ENCODE peak calls at places on chromosomes 2 and 18, in five cellular contexts. H, C, Q, P and G are unnamed samples.

GRCh38 chr2:10810175-10811161 is 2.1 kb downstream of the PDIA6 start:
- ATAC-seq in C (no peak), P (no peak), H (no peak), Q (peak; percentile 22), G (no peak)

GRCh38 chr2:32904711-32905110 is 42.0 kb upstream of the LTBP1 start:
- ATAC-seq in Q (no peak), P (no peak), H (no peak), C (no peak), G (no peak)

GRCh38 chr2:207408086-207408794 is 121.5 kb upstream of the CREB1 start:
- ATAC-seq in H (no peak), Q (no peak), P (no peak), C (no peak), G (no peak)

GRCh38 chr2:14039134-14039533 is 593.4 kb upstream of the LRATD1 start:
- ATAC-seq in H (no peak), P (no peak), Q (no peak), C (no peak), G (no peak)

GRCh38 chr2:143397886-143398614 is 268.8 kb downstream of the ARHGAP15 start:
- ATAC-seq in H (no peak), P (no peak), Q (peak; percentile 84), C (no peak), G (no peak)

GRCh38 chr2:173831312-173832229 is 133.6 kb downstream of the SP3 start:
- ATAC-seq in H (peak; percentile 94), C (no peak), Q (no peak), P (no peak), G (peak; percentile 76)

GRCh38 chr2:145916799-145917198 is 1396.9 kb upstream of the ZEB2 start:
- ATAC-seq in H (no peak), P (no peak), C (no peak), Q (no peak), G (no peak)

GRCh38 chr2:138369856-138370255 is 131.7 kb upstream of the SPOPL start:
- ATAC-seq in P (no peak), Q (no peak), C (no peak), H (no peak), G (no peak)

GRCh38 chr18:59286341-59286740 is 13.1 kb upstream of the RAX start:
- ATAC-seq in H (no peak), P (no peak), Q (no peak), C (no peak), G (no peak)

GRCh38 chr18:3251249-3251962 is 3.8 kb downstream of the MYL12A start:
- ATAC-seq in Q (no peak), C (no peak), H (peak; percentile 22), P (no peak), G (no peak)

GRCh38 chr18:9547767-9548166 is 66.6 kb downstream of the PPP4R1 start:
- ATAC-seq in Q (no peak), C (no peak), P (no peak), H (no peak), G (no peak)

GRCh38 chr2:191478754-191479679 is 198.9 kb upstream of the NABP1 start:
- ATAC-seq in C (no peak), H (peak; percentile 94), Q (no peak), P (no peak), G (peak; percentile 84)

GRCh38 chr18:35142270-35142605 is 98.6 kb upstream of the ZNF397 start:
- ATAC-seq in Q (no peak), H (no peak), P (no peak), C (no peak), G (no peak)

GRCh38 chr2:8624855-8625398 is 56.9 kb upstream of the ID2 start:
- ATAC-seq in P (no peak), H (no peak), Q (no peak), C (no peak), G (no peak)

GRCh38 chr18:8841781-8842485 is 136.6 kb downstream of the MTCL1 start:
- ATAC-seq in P (no peak), C (no peak), Q (no peak), H (no peak), G (no peak)

GRCh38 chr2:127672341-127673303 is 2.7 kb downstream of the LIMS2 start:
- ATAC-seq in Q (no peak), P (peak; percentile 5), C (no peak), H (peak; percentile 63), G (peak; percentile 6)

GRCh38 chr2:224260605-224261004 is 141.3 kb downstream of the FAM124B start:
- ATAC-seq in Q (no peak), H (peak; percentile 49), P (no peak), C (no peak), G (peak; percentile 28)

GRCh38 chr18:23849141-23849540 is 159.9 kb downstream of the LAMA3 start:
- ATAC-seq in P (no peak), H (no peak), C (no peak), Q (no peak), G (no peak)